ENCODE peak calls at places on chromosomes 11 and 22, in eight cellular contexts. One of them, this sample, is unnamed.

GRCh38 chr11:122584670-122585069 is 70.9 kb upstream of the UBASH3B start:
- DNase-seq in activated T-cell treated with anti-CD3 and anti-CD28 coated beads for 1 hour: no peak
- DNase-seq in AG09319: no peak
- DNase-seq in DMS53: no peak
- DNase-seq in AG04449: no peak
- DNase-seq in body of pancreas: no peak
- DNase-seq in stimulated activated CD8-positive, alpha-beta memory T cell treated with anti-CD3 and anti-CD28 coated beads, Interleukin-7, amount 100 ng/mL, for 48 hours: no peak
- DNase-seq in ureter: no peak
- DNase-seq in this sample: no peak

GRCh38 chr11:10326080-10326964 is 21.4 kb downstream of the ADM start:
- DNase-seq in activated T-cell treated with anti-CD3 and anti-CD28 coated beads for 1 hour: no peak
- DNase-seq in AG09319: no peak
- DNase-seq in DMS53: peak; percentile 89
- DNase-seq in AG04449: no peak
- DNase-seq in body of pancreas: peak; percentile 82
- DNase-seq in stimulated activated CD8-positive, alpha-beta memory T cell treated with anti-CD3 and anti-CD28 coated beads, Interleukin-7, amount 100 ng/mL, for 48 hours: no peak
- DNase-seq in ureter: peak; percentile 61
- DNase-seq in this sample: no peak

GRCh38 chr22:41968601-41969000 is 642 bp upstream of the SEPTIN3 start:
- DNase-seq in activated T-cell treated with anti-CD3 and anti-CD28 coated beads for 1 hour: no peak
- DNase-seq in AG09319: no peak
- DNase-seq in DMS53: peak; percentile 82
- DNase-seq in AG04449: no peak
- DNase-seq in body of pancreas: no peak
- DNase-seq in stimulated activated CD8-positive, alpha-beta memory T cell treated with anti-CD3 and anti-CD28 coated beads, Interleukin-7, amount 100 ng/mL, for 48 hours: no peak
- DNase-seq in ureter: no peak
- DNase-seq in this sample: no peak

GRCh38 chr22:17563936-17564391 is 666 bp downstream of the SLC25A18 start:
- DNase-seq in activated T-cell treated with anti-CD3 and anti-CD28 coated beads for 1 hour: no peak
- DNase-seq in AG09319: no peak
- DNase-seq in DMS53: no peak
- DNase-seq in AG04449: no peak
- DNase-seq in body of pancreas: peak; percentile 33
- DNase-seq in stimulated activated CD8-positive, alpha-beta memory T cell treated with anti-CD3 and anti-CD28 coated beads, Interleukin-7, amount 100 ng/mL, for 48 hours: no peak
- DNase-seq in ureter: no peak
- DNase-seq in this sample: peak; percentile 57

GRCh38 chr11:124920870-124921609 is 2.0 kb downstream of the HEPN1 start:
- DNase-seq in activated T-cell treated with anti-CD3 and anti-CD28 coated beads for 1 hour: peak; percentile 76
- DNase-seq in AG09319: no peak
- DNase-seq in DMS53: peak; percentile 91
- DNase-seq in AG04449: no peak
- DNase-seq in body of pancreas: peak; percentile 61
- DNase-seq in stimulated activated CD8-positive, alpha-beta memory T cell treated with anti-CD3 and anti-CD28 coated beads, Interleukin-7, amount 100 ng/mL, for 48 hours: peak; percentile 54
- DNase-seq in ureter: peak; percentile 73
- DNase-seq in this sample: peak; percentile 44

GRCh38 chr22:44147821-44148574 is 32.7 kb upstream of the PARVG start:
- DNase-seq in activated T-cell treated with anti-CD3 and anti-CD28 coated beads for 1 hour: no peak
- DNase-seq in AG09319: no peak
- DNase-seq in DMS53: no peak
- DNase-seq in AG04449: peak; percentile 42
- DNase-seq in body of pancreas: no peak
- DNase-seq in stimulated activated CD8-positive, alpha-beta memory T cell treated with anti-CD3 and anti-CD28 coated beads, Interleukin-7, amount 100 ng/mL, for 48 hours: no peak
- DNase-seq in ureter: no peak
- DNase-seq in this sample: no peak

GRCh38 chr11:126918556-126918955 is 82.0 kb downstream of the KIRREL3 start:
- DNase-seq in activated T-cell treated with anti-CD3 and anti-CD28 coated beads for 1 hour: no peak
- DNase-seq in AG09319: no peak
- DNase-seq in DMS53: no peak
- DNase-seq in AG04449: no peak
- DNase-seq in body of pancreas: no peak
- DNase-seq in stimulated activated CD8-positive, alpha-beta memory T cell treated with anti-CD3 and anti-CD28 coated beads, Interleukin-7, amount 100 ng/mL, for 48 hours: no peak
- DNase-seq in ureter: no peak
- DNase-seq in this sample: no peak

GRCh38 chr22:37751449-37752188 is 54.8 kb downstream of the TRIOBP start:
- DNase-seq in activated T-cell treated with anti-CD3 and anti-CD28 coated beads for 1 hour: no peak
- DNase-seq in AG09319: no peak
- DNase-seq in DMS53: no peak
- DNase-seq in AG04449: no peak
- DNase-seq in body of pancreas: peak; percentile 42
- DNase-seq in stimulated activated CD8-positive, alpha-beta memory T cell treated with anti-CD3 and anti-CD28 coated beads, Interleukin-7, amount 100 ng/mL, for 48 hours: no peak
- DNase-seq in ureter: no peak
- DNase-seq in this sample: no peak

GRCh38 chr11:108586600-108586999 is 7.0 kb downstream of the EXPH5 start:
- DNase-seq in activated T-cell treated with anti-CD3 and anti-CD28 coated beads for 1 hour: no peak
- DNase-seq in AG09319: no peak
- DNase-seq in DMS53: peak; percentile 88
- DNase-seq in AG04449: no peak
- DNase-seq in body of pancreas: no peak
- DNase-seq in stimulated activated CD8-positive, alpha-beta memory T cell treated with anti-CD3 and anti-CD28 coated beads, Interleukin-7, amount 100 ng/mL, for 48 hours: no peak
- DNase-seq in ureter: no peak
- DNase-seq in this sample: no peak

GRCh38 chr22:29477919-29478318 is 2.1 kb upstream of the NEFH start:
- DNase-seq in activated T-cell treated with anti-CD3 and anti-CD28 coated beads for 1 hour: no peak
- DNase-seq in AG09319: no peak
- DNase-seq in DMS53: peak; percentile 4
- DNase-seq in AG04449: no peak
- DNase-seq in body of pancreas: no peak
- DNase-seq in stimulated activated CD8-positive, alpha-beta memory T cell treated with anti-CD3 and anti-CD28 coated beads, Interleukin-7, amount 100 ng/mL, for 48 hours: no peak
- DNase-seq in ureter: no peak
- DNase-seq in this sample: no peak

GRCh38 chr11:74720596-74721478 is 10.4 kb downstream of the CHRDL2 start:
- DNase-seq in activated T-cell treated with anti-CD3 and anti-CD28 coated beads for 1 hour: no peak
- DNase-seq in AG09319: no peak
- DNase-seq in DMS53: no peak
- DNase-seq in AG04449: no peak
- DNase-seq in body of pancreas: peak; percentile 49
- DNase-seq in stimulated activated CD8-positive, alpha-beta memory T cell treated with anti-CD3 and anti-CD28 coated beads, Interleukin-7, amount 100 ng/mL, for 48 hours: no peak
- DNase-seq in ureter: peak; percentile 82
- DNase-seq in this sample: no peak

GRCh38 chr11:102138223-102138622 is 28.0 kb downstream of the YAP1 start:
- DNase-seq in activated T-cell treated with anti-CD3 and anti-CD28 coated beads for 1 hour: no peak
- DNase-seq in AG09319: no peak
- DNase-seq in DMS53: no peak
- DNase-seq in AG04449: no peak
- DNase-seq in body of pancreas: no peak
- DNase-seq in stimulated activated CD8-positive, alpha-beta memory T cell treated with anti-CD3 and anti-CD28 coated beads, Interleukin-7, amount 100 ng/mL, for 48 hours: no peak
- DNase-seq in ureter: no peak
- DNase-seq in this sample: no peak

This sample was measured in lower leg skin.